ENCODE peak calls at places on chromosomes 11 and 22, in five cellular contexts. X is neural progenitor cell, A is GM23248, Y is MM.1S, T is HCT116. O is an unnamed sample.

GRCh38 chr11:67384851-67385366 is 6.9 kb upstream of the RAD9A start:
- DNase-seq in X (no peak), A (peak), Y (no peak), T (no peak), O (peak)

GRCh38 chr11:2587976-2588748 is 111.6 kb downstream of the KCNQ1OT1 start:
- DNase-seq in X (no peak), A (no peak), Y (no peak), T (no peak), O (no peak)

GRCh38 chr11:129992161-129992944 is 10.3 kb downstream of the PRDM10 start:
- DNase-seq in X (peak), A (peak), Y (no peak), T (peak), O (peak)

GRCh38 chr22:23085785-23086184 is 15.5 kb downstream of the GNAZ start:
- DNase-seq in X (peak), A (no peak), Y (no peak), T (no peak), O (no peak)

GRCh38 chr11:102539567-102539966 is 9.0 kb upstream of the MMP7 start:
- DNase-seq in X (no peak), A (no peak), Y (no peak), T (no peak), O (no peak)

GRCh38 chr11:116695657-116696254 is 77.0 kb downstream of the BUD13 start:
- DNase-seq in X (no peak), A (no peak), Y (no peak), T (no peak), O (no peak)

GRCh38 chr22:27682438-27682837 is 119.1 kb downstream of the MN1 start:
- DNase-seq in X (peak), A (peak), Y (no peak), T (no peak), O (no peak)

GRCh38 chr22:18978506-18978905 is 42.4 kb upstream of the PRODH start:
- DNase-seq in X (no peak), A (no peak), Y (no peak), T (no peak), O (no peak)

GRCh38 chr11:78039919-78040671 is 17.0 kb upstream of the KCTD14 start:
- DNase-seq in X (no peak), A (peak), Y (peak), T (no peak), O (peak)

GRCh38 chr11:119624102-119624615 is 104.8 kb downstream of the NECTIN1 start:
- DNase-seq in X (peak), A (no peak), Y (no peak), T (no peak), O (peak)

GRCh38 chr11:279966-280761 is 2.0 kb downstream of the NLRP6 start:
- DNase-seq in X (no peak), A (peak), Y (no peak), T (no peak), O (no peak)

GRCh38 chr11:2924381-2924780 is 4.8 kb downstream of the PHLDA2 start:
- DNase-seq in X (no peak), A (no peak), Y (no peak), T (no peak), O (peak)

GRCh38 chr11:16925495-16926065 is 88.6 kb downstream of the PLEKHA7 start:
- DNase-seq in X (peak), A (peak), Y (peak), T (peak), O (peak)

GRCh38 chr11:17915500-17916143 is 97.2 kb downstream of the SERGEF start:
- DNase-seq in X (no peak), A (peak), Y (no peak), T (no peak), O (no peak)

GRCh38 chr11:74713686-74714085 is 17.5 kb downstream of the CHRDL2 start:
- DNase-seq in X (no peak), A (no peak), Y (no peak), T (no peak), O (no peak)

GRCh38 chr22:42819412-42820069 is 37.5 kb downstream of the ARFGAP3 start:
- DNase-seq in X (no peak), A (no peak), Y (no peak), T (no peak), O (no peak)

GRCh38 chr11:19817265-19817851 is 104.7 kb downstream of the NAV2 start:
- DNase-seq in X (no peak), A (no peak), Y (no peak), T (no peak), O (no peak)

GRCh38 chr22:39773976-39774539 is 119.5 kb downstream of the ENTHD1 start:
- DNase-seq in X (no peak), A (no peak), Y (peak), T (no peak), O (peak)

GRCh38 chr11:117828641-117829368 is 4.3 kb upstream of the FXYD2 start:
- DNase-seq in X (no peak), A (peak), Y (no peak), T (no peak), O (peak)

GRCh38 chr11:93133710-93134109 is 64.1 kb downstream of the SLC36A4 start:
- DNase-seq in X (no peak), A (peak), Y (no peak), T (no peak), O (no peak)

GRCh38 chr11:27392715-27393114 is 29.7 kb upstream of the CCDC34 start:
- DNase-seq in X (peak), A (peak), Y (no peak), T (no peak), O (peak)

GRCh38 chr11:1528710-1529109 is 42.1 kb upstream of the MOB2 start:
- DNase-seq in X (no peak), A (no peak), Y (no peak), T (no peak), O (no peak)

GRCh38 chr11:126153999-126154398 is 57.5 kb downstream of the RPUSD4 start:
- DNase-seq in X (peak), A (peak), Y (no peak), T (peak), O (peak)

GRCh38 chr11:75276696-75277095 is 36.1 kb downstream of the TPBGL start:
- DNase-seq in X (no peak), A (no peak), Y (no peak), T (no peak), O (no peak)

GRCh38 chr11:132278801-132279574 is 908.6 kb downstream of the NTM start:
- DNase-seq in X (peak), A (peak), Y (peak), T (no peak), O (peak)

GRCh38 chr11:108364159-108364558 is 103.2 kb downstream of the C11orf65 start:
- DNase-seq in X (no peak), A (peak), Y (no peak), T (no peak), O (peak)

GRCh38 chr11:131447268-131447667 is 76.9 kb downstream of the NTM start:
- DNase-seq in X (peak), A (no peak), Y (no peak), T (no peak), O (no peak)

GRCh38 chr22:29702931-29703594 is 16.7 kb upstream of the CABP7 start:
- DNase-seq in X (peak), A (peak), Y (no peak), T (no peak), O (no peak)

GRCh38 chr11:15497366-15497765 is 382.6 kb downstream of the INSC start:
- DNase-seq in X (no peak), A (no peak), Y (no peak), T (no peak), O (no peak)

GRCh38 chr11:44309483-44310197 is at the start of gene ALX4:
- DNase-seq in X (peak), A (peak), Y (no peak), T (no peak), O (peak)

GRCh38 chr22:45645526-45646414 is 25.9 kb upstream of the ATXN10 start:
- DNase-seq in X (peak), A (peak), Y (peak), T (peak), O (peak)

GRCh38 chr11:73916435-73916834 is 34.4 kb upstream of the DNAJB13 start:
- DNase-seq in X (no peak), A (peak), Y (no peak), T (no peak), O (peak)

GRCh38 chr11:20089796-20090653 is 70.2 kb downstream of the DBX1 start:
- DNase-seq in X (no peak), A (no peak), Y (no peak), T (no peak), O (no peak)

DNA sequence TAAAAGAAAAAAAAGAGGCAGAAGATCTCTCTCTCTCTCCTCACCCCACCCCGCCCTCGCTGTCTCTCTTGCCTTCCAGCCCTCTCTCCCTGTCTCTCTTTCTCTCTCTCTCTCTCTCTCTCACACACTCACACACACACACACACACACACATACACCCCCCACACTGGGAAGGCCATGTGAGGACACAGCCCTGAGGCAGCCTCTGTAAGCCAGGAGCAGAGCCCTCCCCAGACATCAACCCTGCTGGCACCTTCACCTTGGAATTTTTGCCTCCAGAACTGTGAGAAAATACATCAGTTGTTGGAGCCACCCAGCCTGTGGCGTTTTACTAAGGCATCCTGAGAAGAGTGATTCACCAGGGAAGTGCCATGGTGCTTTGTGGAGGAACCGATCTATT is 14.7 kb downstream of the APOL3 start:
- DNase-seq in X (no peak), A (peak), Y (no peak), T (no peak), O (no peak)
- H3K9ac ChIP-seq in X (no peak), A (peak), Y (no peak), T (no peak), O (no peak)

GRCh38 chr11:70549386-70549785 is 151.1 kb downstream of the CTTN start:
- DNase-seq in X (no peak), A (no peak), Y (no peak), T (no peak), O (no peak)

GRCh38 chr11:70546179-70546940 is 148.0 kb downstream of the CTTN start:
- DNase-seq in X (no peak), A (no peak), Y (no peak), T (no peak), O (no peak)

GRCh38 chr11:70548976-70549375 is 150.6 kb downstream of the CTTN start:
- DNase-seq in X (no peak), A (no peak), Y (no peak), T (no peak), O (no peak)

GRCh38 chr11:70547386-70547785 is 149.1 kb downstream of the CTTN start:
- DNase-seq in X (no peak), A (no peak), Y (no peak), T (no peak), O (no peak)

GRCh38 chr11:70547821-70548670 is 149.7 kb downstream of the CTTN start:
- DNase-seq in X (no peak), A (no peak), Y (no peak), T (no peak), O (no peak)
- TF ChIP-seq EZH2phosphoT487 in X (no peak), A (no peak), Y (no peak), T (no peak), O (no peak)

GRCh38 chr22:35539910-35540599 is 576 bp upstream of the RASD2 start:
- DNase-seq in X (peak), A (peak), Y (peak), T (no peak), O (peak)

GRCh38 chr22:35542157-35542971 is 1.7 kb downstream of the RASD2 start:
- DNase-seq in X (no peak), A (no peak), Y (no peak), T (no peak), O (no peak)

GRCh38 chr22:35540600-35541253 is at the start of gene RASD2:
- DNase-seq in X (peak), A (peak), Y (peak), T (no peak), O (peak)

GRCh38 chr22:35542972-35543516 is 2.4 kb downstream of the RASD2 start:
- DNase-seq in X (no peak), A (peak), Y (no peak), T (no peak), O (no peak)

GRCh38 chr22:35541254-35541748 is 670 bp downstream of the RASD2 start:
- DNase-seq in X (peak), A (peak), Y (no peak), T (no peak), O (peak)
- TF ChIP-seq EZH2 in X (peak), A (no peak), Y (no peak), T (no peak), O (no peak)

GRCh38 chr11:21948876-21949275 is 244.0 kb upstream of the ANO5 start:
- DNase-seq in X (no peak), A (no peak), Y (no peak), T (no peak), O (peak)
- H3K9ac ChIP-seq in X (no peak), A (no peak), Y (no peak), T (no peak), O (no peak)

DNA sequence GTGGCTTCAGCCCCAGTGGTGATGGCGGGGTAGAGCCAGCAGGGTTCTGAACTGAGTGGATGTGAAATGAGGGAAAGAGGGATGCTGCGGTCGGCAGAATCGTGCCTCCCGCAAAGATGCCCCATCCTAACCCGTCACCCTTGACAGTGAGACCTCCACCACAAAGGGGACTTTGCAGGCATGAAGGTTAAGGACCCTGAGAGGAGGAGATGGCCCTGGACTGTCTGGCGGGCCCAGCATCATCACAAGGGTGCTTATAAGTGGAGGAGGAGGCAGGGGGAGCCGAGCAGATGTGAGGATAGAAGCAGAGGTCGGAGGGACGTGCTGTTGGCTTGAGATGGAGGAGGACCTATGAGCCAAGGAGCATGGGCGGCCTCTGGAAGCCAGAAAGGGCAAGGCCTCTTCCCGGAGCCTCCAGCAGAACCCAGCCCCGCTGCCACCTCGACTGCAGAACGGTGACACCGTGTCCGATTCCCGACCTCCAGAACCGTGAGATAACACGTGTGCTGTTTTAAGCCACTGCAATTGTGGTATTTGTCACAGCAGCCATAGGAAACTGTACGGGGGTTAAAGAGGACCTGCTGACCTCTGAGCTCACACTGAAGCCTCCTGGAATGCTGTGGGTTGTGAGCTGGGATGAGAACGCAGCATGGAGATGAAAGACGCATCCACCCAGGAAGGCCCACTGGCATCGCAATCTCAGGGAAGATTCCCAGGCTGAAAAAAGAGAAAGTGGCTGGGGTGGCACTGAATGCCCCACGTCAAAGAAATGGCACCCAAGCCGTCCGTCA is 10.9 kb downstream of the LINC01488 start:
- DNase-seq in X (no peak), A (peak), Y (no peak), T (no peak), O (no peak)
- TF ChIP-seq EZH2phosphoT487 in X (no peak), A (no peak), Y (no peak), T (no peak), O (no peak)

O was measured in PC-3.